ENCODE peak calls at places on chromosomes 13 and 19, in seven cellular contexts. R is activated CD4-positive, CD25-positive, alpha-beta regulatory T cell; A is Kasumi-1; P is cardiac muscle cell; C is cardiac fibroblast; S is T-cell; W is stimulated activated CD4-positive, alpha-beta T cell treated with anti-CD3 and anti-CD28 coated beads, Interleukin-15, amount 100 ng/mL, for 1 hour. K is an unnamed sample.

GRCh38 chr13:88464851-88465250 is 793.7 kb downstream of the SLITRK5 start:
- DNase-seq in R (no peak), A (no peak), P (no peak), C (no peak), S (no peak), W (no peak), K (no peak)

GRCh38 chr19:9175326-9175725 is 3.5 kb upstream of the OR7D2 start:
- DNase-seq in R (no peak), A (no peak), P (no peak), C (no peak), S (no peak), W (no peak), K (no peak)

GRCh38 chr19:9381367-9381785 is 18.6 kb downstream of the ZNF177 start:
- DNase-seq in R (no peak), A (no peak), P (no peak), C (no peak), S (no peak), W (no peak), K (no peak)

GRCh38 chr19:40337594-40337993 is 10.6 kb downstream of the C19orf47 start:
- DNase-seq in R (no peak), A (no peak), P (no peak), C (no peak), S (no peak), W (no peak), K (no peak)

GRCh38 chr13:49996951-49997895 is at the start of gene TRIM13:
- DNase-seq in R (peak), A (peak), P (peak), C (peak), S (peak), W (peak), K (peak)

GRCh38 chr19:46392252-46392801 is 21.0 kb downstream of the CCDC8 start:
- DNase-seq in R (no peak), A (no peak), P (no peak), C (peak), S (no peak), W (no peak), K (no peak)

GRCh38 chr13:113116206-113116800 is 6.3 kb upstream of the F10 start:
- DNase-seq in R (no peak), A (no peak), P (no peak), C (no peak), S (no peak), W (no peak), K (no peak)

GRCh38 chr13:99086149-99086868 is 108.4 kb upstream of the DOCK9 start:
- DNase-seq in R (peak), A (peak), P (peak), C (peak), S (peak), W (peak), K (peak)

GRCh38 chr19:39497850-39498261 is 891 bp upstream of the DLL3 start:
- DNase-seq in R (no peak), A (peak), P (peak), C (peak), S (no peak), W (no peak), K (peak)

GRCh38 chr13:111202745-111203144 is 87.6 kb downstream of the ARHGEF7 start:
- DNase-seq in R (no peak), A (no peak), P (no peak), C (peak), S (peak), W (no peak), K (peak)

GRCh38 chr13:80145291-80145690 is 195.6 kb downstream of the SPRY2 start:
- DNase-seq in R (no peak), A (no peak), P (no peak), C (peak), S (no peak), W (no peak), K (no peak)

GRCh38 chr13:21917046-21918010 is 246.5 kb downstream of the FGF9 start:
- DNase-seq in R (no peak), A (no peak), P (no peak), C (no peak), S (no peak), W (no peak), K (no peak)

GRCh38 chr19:10533656-10534386 is 9.9 kb upstream of the ATG4D start:
- DNase-seq in R (no peak), A (no peak), P (no peak), C (peak), S (no peak), W (no peak), K (no peak)

K was measured in erythroblast.